ENCODE peak calls at places on chromosomes 7 and 10, in four cellular contexts. X, H, J and E are unnamed samples.
A peak's percentile ranks its signal among the peaks of the same experiment; 100 is the strongest.

GRCh38 chr7:42010751-42011150 is 226.3 kb downstream of the GLI3 start:
- DNase-seq in J (no peak), H (no peak), X (no peak), E (no peak)

GRCh38 chr10:84540617-84541288 is 212.4 kb downstream of the CCSER2 start:
- DNase-seq in X (peak; percentile 84), H (peak; percentile 38), J (peak; percentile 76), E (no peak)

GRCh38 chr10:47022311-47023131 is 111.3 kb downstream of the PTPN20 start:
- DNase-seq in H (no peak), J (peak; percentile 49), X (no peak), E (no peak)

GRCh38 chr7:135109976-135110375 is 37.9 kb upstream of the TMEM140 start:
- DNase-seq in J (no peak), H (no peak), X (no peak), E (no peak)

GRCh38 chr7:139060838-139061237 is 25.0 kb upstream of the ZC3HAV1L start:
- DNase-seq in J (no peak), H (no peak), X (no peak), E (no peak)

GRCh38 chr7:93014410-93014809 is 103.4 kb downstream of the SAMD9 start:
- DNase-seq in X (no peak), J (no peak), H (no peak), E (no peak)

GRCh38 chr7:47375121-47375551 is 206.8 kb downstream of the TNS3 start:
- DNase-seq in H (no peak), J (no peak), X (no peak), E (no peak)

GRCh38 chr10:35607475-35608316 is 2.6 kb downstream of the GJD4 start:
- DNase-seq in H (no peak), X (peak; percentile 37), J (peak; percentile 30), E (no peak)

GRCh38 chr7:192035-192649 is at the start of gene FAM20C:
- DNase-seq in J (peak; percentile 95), H (peak; percentile 4), X (no peak), E (peak; percentile 20)